ENCODE peak calls at places on chromosomes 3 and 15, in four cellular contexts. P is transverse colon; G is stimulated activated CD8-positive, alpha-beta memory T cell treated with anti-CD3 and anti-CD28 coated beads, Interleukin-15, amount 100 ng/mL, for 24 hours; D is COR-L47. Y is an unnamed sample.

GRCh38 chr3:41424543-41425300 is 225.4 kb downstream of the CTNNB1 start:
- DNase-seq in P (no peak), G (no peak), D (no peak), Y (no peak)

GRCh38 chr15:40439461-40440299 is 1.1 kb upstream of the BAHD1 start:
- DNase-seq in P (peak; percentile 68), G (no peak), D (peak; percentile 56), Y (peak; percentile 65)

GRCh38 chr3:128665362-128666021 is 14.9 kb upstream of the RPN1 start:
- DNase-seq in P (no peak), G (no peak), D (no peak), Y (no peak)

GRCh38 chr3:151387443-151388241 is 3.1 kb upstream of the P2RY12 start:
- DNase-seq in P (no peak), G (no peak), D (no peak), Y (peak; percentile 8)

GRCh38 chr3:64163755-64164148 is 61.5 kb downstream of the PRICKLE2 start:
- DNase-seq in P (no peak), G (no peak), D (no peak), Y (no peak)

GRCh38 chr15:68228143-68228970 is 1.2 kb downstream of the CLN6 start:
- DNase-seq in P (no peak), G (no peak), D (no peak), Y (no peak)

GRCh38 chr15:92666780-92667179 is 11.2 kb upstream of the FAM174B start:
- DNase-seq in P (peak; percentile 18), G (no peak), D (no peak), Y (peak; percentile 33)

GRCh38 chr3:13420817-13421755 is 964 bp upstream of the NUP210 start:
- DNase-seq in P (peak; percentile 60), G (peak; percentile 36), D (no peak), Y (peak; percentile 43)

Y was measured in left colon.